ENCODE peak calls at places on chromosome 19, in four cellular contexts. W is BE2C, T is IMR-90, M is left lung. A is an unnamed sample.

GRCh38 chr19:33470040-33470330 is 51.6 kb downstream of the PEPD start:
- DNase-seq in M (no peak), W (no peak), T (no peak), A (no peak)

GRCh38 chr19:23381114-23381513 is 14.2 kb downstream of the ZNF91 start:
- DNase-seq in M (no peak), T (no peak), W (no peak), A (no peak)

GRCh38 chr19:14097532-14098151 is 7.1 kb upstream of the SAMD1 start:
- DNase-seq in T (no peak), W (no peak), M (no peak), A (no peak)

GRCh38 chr19:7515471-7516226 is at the start of gene ZNF358:
- DNase-seq in W (peak; percentile 94), T (peak; percentile 46), M (peak; percentile 68), A (no peak)

GRCh38 chr19:29851769-29852521 is 40.2 kb downstream of the CCNE1 start:
- DNase-seq in T (no peak), W (no peak), M (no peak), A (no peak)

GRCh38 chr19:40747536-40747935 is 2.7 kb downstream of the ACTMAP start:
- DNase-seq in T (no peak), W (no peak), M (no peak), A (no peak)

GRCh38 chr19:16002380-16002779 is 53.6 kb downstream of the OR10H4 start:
- DNase-seq in M (no peak), T (peak; percentile 20), W (no peak), A (no peak)

GRCh38 chr19:7942981-7943443 is 454 bp downstream of the TIMM44 start:
- DNase-seq in W (no peak), M (no peak), T (no peak), A (no peak)

GRCh38 chr19:33868076-33868735 is 71.5 kb downstream of the KCTD15 start:
- DNase-seq in T (no peak), M (no peak), W (no peak), A (no peak)

GRCh38 chr19:15213715-15214381 is 13.1 kb upstream of the NOTCH3 start:
- DNase-seq in T (no peak), M (no peak), W (peak; percentile 43), A (no peak)

GRCh38 chr19:53875602-53876340 is 6.2 kb upstream of the PRKCG start:
- DNase-seq in M (no peak), W (no peak), T (no peak), A (no peak)

GRCh38 chr19:54266133-54266532 is 9.1 kb upstream of the LILRB5 start:
- DNase-seq in W (peak; percentile 76), T (peak; percentile 59), M (peak; percentile 78), A (no peak)

GRCh38 chr19:16106121-16106520 is 5.6 kb upstream of the RAB8A start:
- DNase-seq in W (no peak), M (no peak), T (peak; percentile 53), A (no peak)

GRCh38 chr19:57096640-57097361 is 23.0 kb upstream of the USP29 start:
- DNase-seq in T (no peak), W (no peak), M (no peak), A (no peak)

GRCh38 chr19:48361912-48362311 is 1.8 kb downstream of the TMEM143 start:
- DNase-seq in M (no peak), T (no peak), W (no peak), A (no peak)

GRCh38 chr19:50431343-50432220 is 1.1 kb upstream of the MYBPC2 start:
- DNase-seq in T (peak; percentile 57), W (peak; percentile 82), M (peak; percentile 89), A (no peak)

GRCh38 chr19:22052644-22053013 is 345 bp downstream of the ZNF257 start:
- DNase-seq in M (no peak), T (no peak), W (no peak), A (no peak)

GRCh38 chr19:3534375-3535234 is 4.4 kb upstream of the TEKTIP1 start:
- DNase-seq in W (no peak), T (no peak), M (no peak), A (no peak)

GRCh38 chr19:3981736-3982681 is 3.3 kb downstream of the EEF2 start:
- DNase-seq in W (no peak), M (no peak), T (no peak), A (no peak)

GRCh38 chr19:4069331-4069959 is 2.7 kb upstream of the ZBTB7A start:
- DNase-seq in T (no peak), M (no peak), W (no peak), A (no peak)

GRCh38 chr19:13099073-13099999 is 3.3 kb downstream of the LYL1 start:
- DNase-seq in W (no peak), M (peak; percentile 87), T (no peak), A (no peak)

DNA sequence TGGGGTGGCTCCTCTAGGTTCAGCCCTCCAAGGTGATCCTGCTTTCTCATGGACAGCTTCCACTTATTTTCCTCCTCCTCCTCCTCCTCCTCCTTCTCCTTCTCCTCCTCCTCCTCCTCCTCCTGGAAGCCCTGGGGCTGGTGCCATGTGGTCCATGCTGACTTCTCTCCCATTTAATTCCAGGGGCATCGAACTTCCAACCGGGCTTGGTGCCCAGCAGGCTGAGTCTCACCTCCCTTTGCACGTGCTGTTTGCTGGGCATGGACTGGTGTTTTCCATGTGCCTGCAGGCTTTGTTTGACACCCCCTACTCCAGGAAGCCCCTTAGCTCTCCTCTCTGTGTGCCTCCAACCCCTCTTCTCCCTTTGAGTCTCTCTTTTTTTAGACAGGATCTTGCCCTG is 3.7 kb downstream of the MAST3 start:
- DNase-seq in M (no peak), W (no peak), T (no peak), A (no peak)
- TF ChIP-seq CTCF in M (no peak), W (no peak), T (no peak), A (no peak)

GRCh38 chr19:5080809-5081208 is 111.9 kb downstream of the KDM4B start:
- DNase-seq in T (no peak), M (no peak), W (no peak), A (no peak)
- H3K9me3 ChIP-seq in T (no peaks in the 10 kb centered on the region), M (no peaks in the 10 kb centered on the region), W (no peaks in the 10 kb centered on the region), A (no peaks in the 10 kb centered on the region)

GRCh38 chr19:574658-575526 is 2.5 kb downstream of the BSG start:
- DNase-seq in T (peak; percentile 59), M (no peak), W (peak; percentile 75), A (no peak)
- H3K4me1 ChIP-seq in T (peaks cover 26% of the 10 kb centered on the region), M (peaks cover 48% of the 10 kb centered on the region), W (peaks cover 15% of the 10 kb centered on the region), A (peaks cover 7% of the 10 kb centered on the region)

DNA sequence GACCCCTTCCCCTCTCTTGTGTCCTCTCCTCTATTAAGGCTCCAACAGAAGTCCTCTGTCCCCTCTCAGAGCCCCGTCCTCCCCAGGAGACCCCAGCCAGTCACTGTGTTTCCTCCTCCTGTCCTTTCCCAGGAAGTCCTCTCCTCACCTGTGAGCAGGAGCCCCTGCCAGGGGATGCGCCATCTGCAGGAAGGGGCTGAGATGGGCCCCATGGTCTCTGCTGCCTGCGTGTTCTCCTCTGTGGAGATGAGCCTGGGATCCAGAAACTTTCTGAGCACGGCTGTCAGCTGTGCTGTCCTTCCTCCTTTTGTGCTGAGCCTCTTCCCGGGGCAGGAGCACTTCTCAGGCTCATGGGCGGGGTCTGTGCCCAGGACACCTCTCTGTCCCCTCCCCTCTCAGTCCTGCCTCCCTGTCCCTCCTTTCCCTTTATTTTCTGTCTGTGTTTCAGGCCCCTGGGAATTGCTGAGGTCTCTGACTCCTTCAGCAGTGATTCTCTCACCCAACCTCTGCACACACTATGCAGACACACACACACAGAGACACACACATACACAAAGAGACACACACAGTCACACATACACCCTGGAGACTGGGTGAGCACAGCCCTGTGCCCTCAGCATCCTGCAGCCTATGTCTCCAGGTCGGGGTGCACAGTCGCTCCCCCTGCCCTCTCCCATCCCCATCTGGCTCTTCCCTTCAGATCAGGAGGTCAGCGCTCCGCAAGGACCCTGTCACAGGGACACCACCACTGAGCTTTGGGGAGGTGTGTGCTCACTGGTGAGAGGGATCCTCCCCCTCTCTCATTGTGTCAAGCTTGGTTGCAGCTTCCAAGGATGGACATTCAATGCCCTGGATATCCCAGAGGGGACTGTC is at the start of gene CEACAM8:
- DNase-seq in W (no peak), T (no peak), M (no peak), A (no peak)
- TF ChIP-seq CTCF in W (no peak), T (no peak), M (no peak), A (no peak)

GRCh38 chr19:58129284-58129683 is 21.3 kb downstream of the ZNF329 start:
- DNase-seq in M (no peak), W (no peak), T (no peak), A (no peak)
- H3K9me3 ChIP-seq in M (peaks cover 24% of the 10 kb centered on the region), W (peaks cover 27% of the 10 kb centered on the region), T (peaks cover 92% of the 10 kb centered on the region), A (peaks cover 50% of the 10 kb centered on the region)

DNA sequence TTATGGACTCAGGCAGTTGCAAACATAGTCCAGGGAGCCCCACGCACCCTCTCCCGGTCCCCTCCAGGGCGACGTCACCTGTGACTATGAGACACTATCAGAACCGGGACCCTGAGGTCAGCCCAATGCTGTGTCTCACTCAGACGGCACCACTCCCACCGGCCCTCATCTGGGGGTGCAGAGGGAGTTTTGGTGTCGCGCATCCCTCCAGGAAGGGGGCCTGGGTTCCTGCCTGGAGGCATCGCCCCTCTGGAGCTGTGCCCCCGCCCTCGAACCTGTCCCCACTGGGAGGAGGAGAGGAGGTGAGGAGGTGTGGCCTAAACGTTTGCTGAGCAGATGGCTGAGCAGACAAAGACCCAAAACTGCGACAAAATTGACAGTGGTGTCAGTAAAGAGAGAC is 51.2 kb downstream of the GADD45B start:
- DNase-seq in W (no peak), M (no peak), T (no peak), A (no peak)
- H3K4me1 ChIP-seq in W (no peaks in the 10 kb centered on the region), M (peaks cover 8% of the 10 kb centered on the region), T (peaks cover 20% of the 10 kb centered on the region), A (peaks cover 21% of the 10 kb centered on the region)

DNA sequence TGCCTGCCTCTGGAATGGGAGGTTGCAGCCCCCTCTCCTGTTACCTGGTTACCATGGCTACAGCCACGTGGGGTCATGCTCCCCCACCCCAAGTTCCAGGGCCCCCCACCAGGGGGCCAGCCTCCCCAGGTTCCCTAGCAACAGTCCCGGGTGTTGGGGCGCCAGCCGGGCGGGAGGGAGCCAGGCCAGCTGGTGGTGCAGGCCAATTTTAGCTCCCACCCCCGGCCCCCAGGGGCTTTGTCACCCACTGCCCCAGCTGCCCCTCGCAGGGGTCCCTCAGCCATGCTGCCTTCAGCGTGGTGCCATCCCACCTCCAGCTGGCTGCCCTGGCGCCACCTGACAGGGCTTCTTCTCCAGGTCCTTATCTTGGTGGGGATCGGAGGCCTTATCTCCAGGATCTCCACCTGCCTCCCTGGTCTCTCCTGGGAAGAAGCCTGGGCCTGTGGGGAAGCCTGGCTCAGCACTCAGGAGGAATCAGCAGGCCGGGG is 3.0 kb downstream of the MARK4 start:
- DNase-seq in W (peak; percentile 23), T (no peak), M (no peak), A (no peak)
- TF ChIP-seq CTCF in W (peak; percentile 42), T (peak; percentile 28), M (no peak), A (no peak)

DNA sequence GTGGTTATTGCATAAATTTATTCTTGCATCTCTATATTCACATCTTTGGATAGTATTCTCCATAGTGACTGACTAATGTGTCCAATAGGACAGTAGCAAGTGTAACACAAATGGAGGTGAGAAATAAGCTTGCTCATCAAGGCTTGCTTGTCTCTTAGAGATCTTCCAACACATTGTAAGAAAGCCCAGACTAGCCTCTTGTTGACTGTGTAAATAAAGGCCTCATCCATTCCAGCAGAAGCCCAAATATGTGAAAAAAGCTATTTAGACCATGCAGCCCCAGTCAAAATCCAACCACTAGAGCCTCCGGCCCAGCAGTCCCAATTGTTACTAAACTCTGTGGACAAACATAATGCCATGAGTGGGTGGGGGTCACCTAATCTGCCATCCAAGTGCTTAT is 2.7 kb upstream of the ZNF615 start:
- DNase-seq in M (no peak), W (no peak), T (no peak), A (no peak)
- H3K9me3 ChIP-seq in M (no peaks in the 10 kb centered on the region), W (no peaks in the 10 kb centered on the region), T (peaks cover 2% of the 10 kb centered on the region), A (peaks cover 2% of the 10 kb centered on the region)

GRCh38 chr19:19487077-19488040 is 28.0 kb downstream of the TSSK6 start:
- DNase-seq in T (no peak), M (no peak), W (no peak), A (no peak)
- H3K4me1 ChIP-seq in T (peaks cover 45% of the 10 kb centered on the region), M (peaks cover 55% of the 10 kb centered on the region), W (peaks cover 37% of the 10 kb centered on the region), A (peaks cover 28% of the 10 kb centered on the region)